ENCODE peak calls at places on chromosome 14, in six cellular contexts. One of them, this sample, is unnamed.
A peak's percentile ranks its signal among the peaks of the same experiment; 100 is the strongest.

GRCh38 chr14:50027797-50028196 is 88.6 kb downstream of the VCPKMT start:
- DNase-seq in GM12865: no peak
- DNase-seq in A549: no peak
- DNase-seq in AG08396: no peak
- DNase-seq in substantia nigra: no peak
- DNase-seq in activated T-cell treated with anti-CD3 and anti-CD28 coated beads, Interleukin-2, amount 50 U/mL, for 72 hours: no peak
- DNase-seq in this sample: no peak

GRCh38 chr14:81384900-81385299 is 15.2 kb downstream of the STON2 start:
- DNase-seq in AG08396: no peak
- DNase-seq in activated T-cell treated with anti-CD3 and anti-CD28 coated beads, Interleukin-2, amount 50 U/mL, for 72 hours: no peak
- DNase-seq in A549: no peak
- DNase-seq in substantia nigra: no peak
- DNase-seq in GM12865: no peak
- DNase-seq in this sample: peak; percentile 96

GRCh38 chr14:33280646-33281045 is 342.0 kb downstream of the NPAS3 start:
- DNase-seq in substantia nigra: no peak
- DNase-seq in A549: no peak
- DNase-seq in GM12865: no peak
- DNase-seq in AG08396: no peak
- DNase-seq in activated T-cell treated with anti-CD3 and anti-CD28 coated beads, Interleukin-2, amount 50 U/mL, for 72 hours: no peak
- DNase-seq in this sample: peak; percentile 70

GRCh38 chr14:71467419-71467818 is 464.8 kb upstream of the RGS6 start:
- DNase-seq in GM12865: no peak
- DNase-seq in A549: no peak
- DNase-seq in activated T-cell treated with anti-CD3 and anti-CD28 coated beads, Interleukin-2, amount 50 U/mL, for 72 hours: no peak
- DNase-seq in substantia nigra: no peak
- DNase-seq in AG08396: no peak
- DNase-seq in this sample: peak; percentile 35

GRCh38 chr14:20848316-20848954 is 42.8 kb upstream of the RNASE3 start:
- DNase-seq in AG08396: peak; percentile 20
- DNase-seq in GM12865: no peak
- DNase-seq in A549: peak; percentile 84
- DNase-seq in activated T-cell treated with anti-CD3 and anti-CD28 coated beads, Interleukin-2, amount 50 U/mL, for 72 hours: no peak
- DNase-seq in substantia nigra: no peak
- DNase-seq in this sample: peak; percentile 97

GRCh38 chr14:24058951-24059475 is 7.2 kb downstream of the CARMIL3 start:
- DNase-seq in AG08396: no peak
- DNase-seq in A549: no peak
- DNase-seq in substantia nigra: no peak
- DNase-seq in GM12865: no peak
- DNase-seq in activated T-cell treated with anti-CD3 and anti-CD28 coated beads, Interleukin-2, amount 50 U/mL, for 72 hours: no peak
- DNase-seq in this sample: no peak

GRCh38 chr14:74591899-74592298 is 20.1 kb downstream of the LTBP2 start:
- DNase-seq in AG08396: no peak
- DNase-seq in GM12865: no peak
- DNase-seq in substantia nigra: no peak
- DNase-seq in activated T-cell treated with anti-CD3 and anti-CD28 coated beads, Interleukin-2, amount 50 U/mL, for 72 hours: no peak
- DNase-seq in A549: no peak
- DNase-seq in this sample: no peak

GRCh38 chr14:54166049-54166950 is 209.7 kb upstream of the BMP4 start:
- DNase-seq in AG08396: no peak
- DNase-seq in A549: no peak
- DNase-seq in substantia nigra: no peak
- DNase-seq in activated T-cell treated with anti-CD3 and anti-CD28 coated beads, Interleukin-2, amount 50 U/mL, for 72 hours: no peak
- DNase-seq in GM12865: no peak
- DNase-seq in this sample: peak; percentile 54

GRCh38 chr14:72565200-72565599 is 328.7 kb downstream of the DPF3 start:
- DNase-seq in activated T-cell treated with anti-CD3 and anti-CD28 coated beads, Interleukin-2, amount 50 U/mL, for 72 hours: no peak
- DNase-seq in substantia nigra: no peak
- DNase-seq in A549: no peak
- DNase-seq in GM12865: no peak
- DNase-seq in AG08396: no peak
- DNase-seq in this sample: no peak

GRCh38 chr14:102891556-102891955 is 30.9 kb upstream of the AMN start:
- DNase-seq in AG08396: peak; percentile 57
- DNase-seq in A549: no peak
- DNase-seq in activated T-cell treated with anti-CD3 and anti-CD28 coated beads, Interleukin-2, amount 50 U/mL, for 72 hours: no peak
- DNase-seq in substantia nigra: no peak
- DNase-seq in GM12865: no peak
- DNase-seq in this sample: no peak

GRCh38 chr14:106094654-106095189 is 568.3 kb downstream of the TMEM121 start:
- DNase-seq in GM12865: no peak
- DNase-seq in AG08396: no peak
- DNase-seq in A549: no peak
- DNase-seq in activated T-cell treated with anti-CD3 and anti-CD28 coated beads, Interleukin-2, amount 50 U/mL, for 72 hours: peak; percentile 90
- DNase-seq in substantia nigra: no peak
- DNase-seq in this sample: peak; percentile 42

GRCh38 chr14:30710870-30711269 is 88.8 kb downstream of the SCFD1 start:
- DNase-seq in substantia nigra: no peak
- DNase-seq in AG08396: no peak
- DNase-seq in activated T-cell treated with anti-CD3 and anti-CD28 coated beads, Interleukin-2, amount 50 U/mL, for 72 hours: no peak
- DNase-seq in GM12865: no peak
- DNase-seq in A549: no peak
- DNase-seq in this sample: no peak

GRCh38 chr14:75286313-75286712 is 7.7 kb downstream of the FOS start:
- DNase-seq in AG08396: no peak
- DNase-seq in GM12865: no peak
- DNase-seq in activated T-cell treated with anti-CD3 and anti-CD28 coated beads, Interleukin-2, amount 50 U/mL, for 72 hours: no peak
- DNase-seq in substantia nigra: no peak
- DNase-seq in A549: no peak
- DNase-seq in this sample: no peak

GRCh38 chr14:88737245-88737644 is 55.5 kb downstream of the EML5 start:
- DNase-seq in substantia nigra: no peak
- DNase-seq in A549: no peak
- DNase-seq in GM12865: no peak
- DNase-seq in AG08396: no peak
- DNase-seq in activated T-cell treated with anti-CD3 and anti-CD28 coated beads, Interleukin-2, amount 50 U/mL, for 72 hours: no peak
- DNase-seq in this sample: no peak

GRCh38 chr14:68295316-68295816 is 475.8 kb downstream of the RAD51B start:
- DNase-seq in activated T-cell treated with anti-CD3 and anti-CD28 coated beads, Interleukin-2, amount 50 U/mL, for 72 hours: no peak
- DNase-seq in substantia nigra: no peak
- DNase-seq in GM12865: no peak
- DNase-seq in AG08396: no peak
- DNase-seq in A549: no peak
- DNase-seq in this sample: no peak

GRCh38 chr14:61256826-61257468 is 24.2 kb downstream of the TMEM30B start:
- DNase-seq in A549: no peak
- DNase-seq in activated T-cell treated with anti-CD3 and anti-CD28 coated beads, Interleukin-2, amount 50 U/mL, for 72 hours: no peak
- DNase-seq in AG08396: no peak
- DNase-seq in substantia nigra: no peak
- DNase-seq in GM12865: no peak
- DNase-seq in this sample: no peak

GRCh38 chr14:68408680-68409079 is 384.2 kb downstream of the ZFP36L1 start:
- DNase-seq in A549: no peak
- DNase-seq in activated T-cell treated with anti-CD3 and anti-CD28 coated beads, Interleukin-2, amount 50 U/mL, for 72 hours: no peak
- DNase-seq in AG08396: no peak
- DNase-seq in GM12865: peak; percentile 40
- DNase-seq in substantia nigra: no peak
- DNase-seq in this sample: peak; percentile 19

GRCh38 chr14:49586673-49587460 is 687 bp upstream of the RPS29 start:
- DNase-seq in A549: peak; percentile 51
- DNase-seq in substantia nigra: no peak
- DNase-seq in activated T-cell treated with anti-CD3 and anti-CD28 coated beads, Interleukin-2, amount 50 U/mL, for 72 hours: peak; percentile 74
- DNase-seq in GM12865: peak; percentile 81
- DNase-seq in AG08396: peak; percentile 37
- DNase-seq in this sample: peak; percentile 88

GRCh38 chr14:61468063-61468825 is 146.9 kb downstream of the PRKCH start:
- DNase-seq in A549: no peak
- DNase-seq in substantia nigra: no peak
- DNase-seq in activated T-cell treated with anti-CD3 and anti-CD28 coated beads, Interleukin-2, amount 50 U/mL, for 72 hours: no peak
- DNase-seq in AG08396: no peak
- DNase-seq in GM12865: no peak
- DNase-seq in this sample: no peak

GRCh38 chr14:81200041-81200440 is 20.7 kb downstream of the GTF2A1 start:
- DNase-seq in A549: no peak
- DNase-seq in GM12865: no peak
- DNase-seq in AG08396: no peak
- DNase-seq in activated T-cell treated with anti-CD3 and anti-CD28 coated beads, Interleukin-2, amount 50 U/mL, for 72 hours: no peak
- DNase-seq in substantia nigra: no peak
- DNase-seq in this sample: no peak

GRCh38 chr14:28381656-28382055 is 384.9 kb upstream of the FOXG1 start:
- DNase-seq in GM12865: no peak
- DNase-seq in A549: no peak
- DNase-seq in AG08396: no peak
- DNase-seq in substantia nigra: no peak
- DNase-seq in activated T-cell treated with anti-CD3 and anti-CD28 coated beads, Interleukin-2, amount 50 U/mL, for 72 hours: no peak
- DNase-seq in this sample: no peak

This sample was measured in kidney tubule cell.